ENCODE peak calls at places on chromosomes 1 and 21, in four cellular contexts. Z is stimulated activated naive CD4-positive, alpha-beta T cell; P is hypothalamus; L is cortex of kidney. D is an unnamed sample.

GRCh38 chr1:61170328-61171238 is 88.2 kb downstream of the NFIA start:
- DNase-seq in Z (no peak), P (no peak), L (no peak), D (no peak)

GRCh38 chr1:153789478-153790148 is 14.4 kb downstream of the SLC27A3 start:
- DNase-seq in Z (no peak), P (no peak), L (no peak), D (no peak)

GRCh38 chr1:32396482-32396881 is 2.2 kb upstream of the BSDC1 start:
- DNase-seq in Z (no peak), P (no peak), L (no peak), D (no peak)

GRCh38 chr1:156172696-156173470 is 19.5 kb downstream of the SEMA4A start:
- DNase-seq in Z (no peak), P (no peak), L (no peak), D (no peak)

GRCh38 chr1:200409203-200409760 is 554 bp downstream of the ZNF281 start:
- DNase-seq in Z (no peak), P (no peak), L (no peak), D (peak)

GRCh38 chr1:1026599-1027413 is 6.9 kb downstream of the AGRN start:
- DNase-seq in Z (no peak), P (no peak), L (no peak), D (no peak)

GRCh38 chr1:23980725-23981063 is 567 bp upstream of the SRSF10 start:
- DNase-seq in Z (peak), P (peak), L (no peak), D (peak)

GRCh38 chr1:150021191-150021688 is 10.7 kb upstream of the OTUD7B start:
- DNase-seq in Z (no peak), P (no peak), L (no peak), D (peak)

GRCh38 chr1:110243146-110243545 is 33.0 kb downstream of the KCNC4 start:
- DNase-seq in Z (no peak), P (no peak), L (no peak), D (no peak)

GRCh38 chr21:15761508-15762100 is 31.8 kb downstream of the USP25 start:
- DNase-seq in Z (no peak), P (no peak), L (no peak), D (no peak)

GRCh38 chr1:241611063-241611462 is 29.1 kb downstream of the CHML start:
- DNase-seq in Z (no peak), P (no peak), L (no peak), D (peak)

GRCh38 chr1:96632045-96632664 is 89.4 kb upstream of the PTBP2 start:
- DNase-seq in Z (no peak), P (no peak), L (no peak), D (no peak)

GRCh38 chr1:150001415-150001814 is 9.1 kb downstream of the OTUD7B start:
- DNase-seq in Z (no peak), P (no peak), L (no peak), D (no peak)

GRCh38 chr1:155051342-155051776 is 243 bp downstream of the ADAM15 start:
- DNase-seq in Z (no peak), P (no peak), L (no peak), D (no peak)

D was measured in M059J.